ENCODE peak calls at places on chromosomes 16 and 17, in eight cellular contexts. Q, A, T, B, X, O, C and R are unnamed samples.

GRCh38 chr17:54096216-54096615 is 273.5 kb downstream of the KIF2B start:
- DNase-seq in C (no peak), T (no peak), Q (no peak), O (no peak), B (no peak), X (no peak), A (no peak), R (no peak)

GRCh38 chr16:79463839-79464238 is 136.7 kb downstream of the MAF start:
- DNase-seq in T (no peak), X (no peak), Q (no peak), C (no peak), A (no peak), O (no peak), B (peak; percentile 18), R (no peak)

GRCh38 chr17:49959183-49959935 is 9.6 kb upstream of the DLX4 start:
- DNase-seq in T (no peak), A (no peak), B (no peak), Q (peak; percentile 71), C (peak; percentile 77), O (no peak), X (no peak), R (no peak)

GRCh38 chr17:68036304-68037147 is 991 bp downstream of the KPNA2 start:
- DNase-seq in C (no peak), X (no peak), T (no peak), Q (no peak), O (no peak), B (no peak), A (peak; percentile 55), R (no peak)

GRCh38 chr16:67779256-67780014 is 26.9 kb downstream of the RANBP10 start:
- DNase-seq in C (no peak), O (no peak), T (no peak), X (no peak), B (no peak), A (no peak), Q (peak; percentile 7), R (no peak)

GRCh38 chr16:68658258-68658973 is 13.3 kb downstream of the CDH3 start:
- DNase-seq in B (no peak), O (no peak), X (no peak), C (peak; percentile 78), Q (peak; percentile 46), T (no peak), A (peak; percentile 64), R (no peak)

GRCh38 chr16:84362410-84362809 is 5.9 kb upstream of the ATP2C2 start:
- DNase-seq in X (no peak), B (no peak), C (peak; percentile 28), T (no peak), A (no peak), O (no peak), Q (no peak), R (peak; percentile 34)

GRCh38 chr17:13337864-13338371 is 263.8 kb downstream of the HS3ST3A1 start:
- DNase-seq in Q (peak; percentile 1), T (no peak), B (peak; percentile 32), C (peak; percentile 3), X (no peak), O (no peak), A (peak; percentile 88), R (peak; percentile 36)

GRCh38 chr16:11138769-11139623 is 117.0 kb downstream of the SOCS1 start:
- DNase-seq in X (no peak), Q (no peak), O (no peak), A (peak; percentile 86), B (no peak), T (no peak), C (no peak), R (no peak)

GRCh38 chr17:3762922-3763776 is 37.8 kb downstream of the ITGAE start:
- DNase-seq in O (no peak), A (no peak), T (no peak), X (no peak), Q (no peak), B (no peak), C (no peak), R (no peak)

GRCh38 chr17:46741122-46741725 is 77.3 kb downstream of the WNT3 start:
- DNase-seq in X (no peak), A (no peak), B (no peak), C (no peak), O (no peak), Q (no peak), T (no peak), R (no peak)

GRCh38 chr16:56222482-56222997 is 31.3 kb downstream of the GNAO1 start:
- DNase-seq in X (no peak), Q (no peak), A (no peak), C (no peak), B (no peak), T (no peak), O (no peak), R (no peak)

GRCh38 chr17:37088459-37088858 is 139.7 kb downstream of the AATF start:
- DNase-seq in C (peak; percentile 48), Q (peak; percentile 83), T (no peak), O (no peak), X (no peak), A (no peak), B (no peak), R (no peak)

GRCh38 chr16:16045879-16046278 is 96.5 kb downstream of the ABCC1 start:
- DNase-seq in B (no peak), A (no peak), O (no peak), C (no peak), Q (no peak), X (no peak), T (no peak), R (no peak)

GRCh38 chr16:48447940-48448536 is 62.8 kb upstream of the SIAH1 start:
- DNase-seq in T (no peak), X (no peak), O (no peak), B (no peak), C (no peak), A (no peak), Q (no peak), R (no peak)

GRCh38 chr17:36641877-36642845 is 40.8 kb downstream of the MRM1 start:
- DNase-seq in Q (no peak), C (no peak), A (no peak), X (no peak), B (no peak), O (no peak), T (no peak), R (peak; percentile 18)

GRCh38 chr16:49352923-49353322 is 20.7 kb upstream of the C16orf78 start:
- DNase-seq in C (no peak), T (no peak), Q (peak; percentile 20), A (peak; percentile 2), B (no peak), X (no peak), O (no peak), R (no peak)

GRCh38 chr16:84617068-84617630 is 729 bp downstream of the COTL1 start:
- DNase-seq in X (no peak), B (no peak), Q (peak; percentile 41), O (no peak), T (no peak), C (peak; percentile 28), A (peak; percentile 44), R (no peak)

GRCh38 chr16:83744521-83744981 is 63.2 kb upstream of the HSBP1 start:
- DNase-seq in Q (peak; percentile 7), B (peak; percentile 69), A (peak; percentile 18), X (no peak), T (peak; percentile 20), C (peak; percentile 17), O (no peak), R (peak; percentile 43)

GRCh38 chr16:67181346-67181745 is 2.4 kb downstream of the MATCAP1 start:
- DNase-seq in Q (no peak), T (no peak), X (no peak), A (peak; percentile 91), O (no peak), B (peak; percentile 56), C (no peak), R (no peak)

GRCh38 chr16:8956265-8957060 is 7.2 kb downstream of the USP7 start:
- DNase-seq in B (no peak), T (no peak), C (no peak), O (no peak), Q (no peak), X (no peak), A (no peak), R (no peak)

GRCh38 chr17:37037590-37038155 is 88.9 kb downstream of the AATF start:
- DNase-seq in T (no peak), B (no peak), C (no peak), Q (no peak), X (no peak), A (no peak), O (no peak), R (no peak)

GRCh38 chr17:34758747-34759146 is 179.4 kb downstream of the TMEM132E start:
- DNase-seq in A (no peak), C (no peak), O (no peak), Q (no peak), B (no peak), X (no peak), T (no peak), R (no peak)

GRCh38 chr17:27293898-27294688 is at the start of gene WSB1:
- DNase-seq in A (peak; percentile 90), B (peak; percentile 92), X (peak; percentile 94), C (peak; percentile 84), T (peak; percentile 96), O (peak; percentile 85), Q (peak; percentile 92), R (peak; percentile 88)
- TF ChIP-seq CTCF in A (no peak), B (no peak), X (peak; percentile 23), C (no peak), T (no peak), O (no peak), Q (no peak), R (no peak)

DNA sequence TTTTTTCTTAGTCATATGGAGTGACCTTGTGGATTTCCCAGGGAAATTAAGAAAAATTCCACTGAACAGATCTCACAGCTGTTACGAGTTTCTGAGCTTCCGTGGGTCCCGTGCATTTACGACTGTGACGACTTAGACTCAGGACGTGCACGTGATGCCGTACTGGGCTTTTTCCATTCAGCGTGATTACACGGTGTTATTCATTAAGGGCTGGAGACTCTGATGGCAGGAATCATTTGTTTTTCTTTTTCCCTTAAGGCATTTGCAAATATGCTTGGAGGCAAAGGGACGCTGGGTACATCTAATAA is 57.2 kb downstream of the TBC1D16 start:
- DNase-seq in O (no peak), B (no peak), A (no peak), X (peak; percentile 43), Q (no peak), C (no peak), T (no peak), R (no peak)
- TF ChIP-seq CTCF in O (no peak), B (no peak), A (no peak), X (no peak), Q (no peak), C (no peak), T (no peak), R (no peak)

GRCh38 chr17:81712468-81713003 is 452 bp downstream of the SLC25A10 start:
- DNase-seq in A (peak; percentile 28), X (no peak), C (peak; percentile 64), Q (peak; percentile 71), T (no peak), B (peak; percentile 58), O (no peak), R (peak; percentile 44)
- TF ChIP-seq CTCF in A (no peak), X (no peak), C (no peak), Q (no peak), T (no peak), B (no peak), O (no peak), R (peak; percentile 22)

DNA sequence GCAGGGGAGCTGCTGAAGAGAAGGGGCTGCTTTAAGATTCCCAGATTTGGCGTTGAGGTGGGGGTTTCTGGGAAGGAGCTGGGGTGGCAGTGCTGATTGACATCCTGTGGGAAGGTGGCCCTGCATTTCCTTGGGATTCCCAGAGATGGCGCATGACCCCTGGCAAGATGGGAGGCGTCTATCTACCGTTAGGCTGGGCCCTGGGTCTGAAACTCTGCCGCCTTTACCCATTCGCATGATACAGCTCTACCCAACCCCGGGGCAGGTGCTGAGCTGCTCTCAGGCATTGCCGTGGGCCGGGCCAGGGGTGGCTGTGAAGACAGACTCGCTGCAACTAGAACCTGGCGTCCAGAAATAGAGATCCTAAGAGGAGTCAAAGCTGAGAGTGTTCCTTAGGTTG is 9.9 kb upstream of the MVD start:
- DNase-seq in X (no peak), C (no peak), B (no peak), A (no peak), T (no peak), Q (no peak), O (no peak), R (no peak)
- TF ChIP-seq CTCF in X (no peak), C (peak; percentile 43), B (no peak), A (no peak), T (peak; percentile 27), Q (no peak), O (no peak), R (peak; percentile 33)